ENCODE peak calls at places on chromosome 15, in eight cellular contexts. One of them, this sample, is unnamed.

GRCh38 chr15:56244237-56244810 is 645 bp upstream of the RFX7 start:
- DNase-seq in IMR-90: peak
- DNase-seq in GM12878: no peak
- DNase-seq in HepG2: peak
- DNase-seq in H1: no peak
- DNase-seq in A549: peak
- DNase-seq in K562: peak
- DNase-seq in SK-N-SH: peak
- DNase-seq in this sample: no peak

GRCh38 chr15:46461416-46461815 is 826.6 kb downstream of the SQOR start:
- DNase-seq in IMR-90: no peak
- DNase-seq in GM12878: no peak
- DNase-seq in H1: no peak
- DNase-seq in HepG2: peak
- DNase-seq in K562: no peak
- DNase-seq in SK-N-SH: no peak
- DNase-seq in A549: no peak
- DNase-seq in this sample: no peak

GRCh38 chr15:22980189-22981136 is at the start of gene CYFIP1:
- DNase-seq in H1: peak
- DNase-seq in A549: peak
- DNase-seq in K562: peak
- DNase-seq in HepG2: peak
- DNase-seq in GM12878: no peak
- DNase-seq in SK-N-SH: peak
- DNase-seq in IMR-90: peak
- DNase-seq in this sample: peak

GRCh38 chr15:31349233-31350141 is 22.9 kb downstream of the KLF13 start:
- DNase-seq in SK-N-SH: no peak
- DNase-seq in A549: no peak
- DNase-seq in H1: no peak
- DNase-seq in IMR-90: no peak
- DNase-seq in HepG2: no peak
- DNase-seq in K562: no peak
- DNase-seq in GM12878: no peak
- DNase-seq in this sample: no peak

GRCh38 chr15:38671675-38672141 is 107.1 kb upstream of the RASGRP1 start:
- DNase-seq in K562: no peak
- DNase-seq in SK-N-SH: peak
- DNase-seq in H1: no peak
- DNase-seq in A549: no peak
- DNase-seq in IMR-90: peak
- DNase-seq in GM12878: peak
- DNase-seq in HepG2: no peak
- DNase-seq in this sample: no peak

GRCh38 chr15:56931674-56932507 is 13.4 kb downstream of the TCF12 start:
- DNase-seq in SK-N-SH: no peak
- DNase-seq in A549: no peak
- DNase-seq in GM12878: no peak
- DNase-seq in H1: no peak
- DNase-seq in K562: no peak
- DNase-seq in HepG2: peak
- DNase-seq in IMR-90: no peak
- DNase-seq in this sample: no peak

GRCh38 chr15:62099171-62099601 is 32.4 kb downstream of the C2CD4A start:
- DNase-seq in A549: peak
- DNase-seq in GM12878: no peak
- DNase-seq in HepG2: no peak
- DNase-seq in IMR-90: peak
- DNase-seq in H1: no peak
- DNase-seq in K562: no peak
- DNase-seq in SK-N-SH: no peak
- DNase-seq in this sample: no peak

GRCh38 chr15:95409924-95410323 is 920.6 kb upstream of the NR2F2 start:
- DNase-seq in IMR-90: peak
- DNase-seq in A549: no peak
- DNase-seq in SK-N-SH: no peak
- DNase-seq in HepG2: no peak
- DNase-seq in GM12878: no peak
- DNase-seq in K562: no peak
- DNase-seq in H1: no peak
- DNase-seq in this sample: no peak

GRCh38 chr15:51202783-51203182 is 108.1 kb upstream of the TNFAIP8L3 start:
- DNase-seq in HepG2: no peak
- DNase-seq in K562: no peak
- DNase-seq in GM12878: no peak
- DNase-seq in IMR-90: no peak
- DNase-seq in A549: no peak
- DNase-seq in H1: no peak
- DNase-seq in SK-N-SH: no peak
- DNase-seq in this sample: no peak

GRCh38 chr15:80309769-80310384 is 57.9 kb upstream of the CTXND1 start:
- DNase-seq in HepG2: peak
- DNase-seq in GM12878: no peak
- DNase-seq in SK-N-SH: peak
- DNase-seq in K562: peak
- DNase-seq in IMR-90: peak
- DNase-seq in A549: peak
- DNase-seq in H1: no peak
- DNase-seq in this sample: peak

GRCh38 chr15:100898661-100899462 is 19.2 kb downstream of the ALDH1A3 start:
- DNase-seq in HepG2: no peak
- DNase-seq in GM12878: no peak
- DNase-seq in H1: no peak
- DNase-seq in SK-N-SH: no peak
- DNase-seq in A549: no peak
- DNase-seq in IMR-90: no peak
- DNase-seq in K562: no peak
- DNase-seq in this sample: no peak

GRCh38 chr15:75446146-75446545 is 5.3 kb downstream of the SIN3A start:
- DNase-seq in GM12878: peak
- DNase-seq in A549: no peak
- DNase-seq in H1: no peak
- DNase-seq in SK-N-SH: no peak
- DNase-seq in IMR-90: no peak
- DNase-seq in HepG2: no peak
- DNase-seq in K562: no peak
- DNase-seq in this sample: no peak

GRCh38 chr15:31080618-31081017 is 20.9 kb downstream of the TRPM1 start:
- DNase-seq in IMR-90: no peak
- DNase-seq in H1: peak
- DNase-seq in HepG2: no peak
- DNase-seq in A549: peak
- DNase-seq in SK-N-SH: peak
- DNase-seq in K562: peak
- DNase-seq in GM12878: no peak
- DNase-seq in this sample: peak

GRCh38 chr15:79004336-79004735 is 59.5 kb upstream of the CTSH start:
- DNase-seq in SK-N-SH: no peak
- DNase-seq in K562: peak
- DNase-seq in H1: no peak
- DNase-seq in GM12878: peak
- DNase-seq in A549: peak
- DNase-seq in HepG2: peak
- DNase-seq in IMR-90: peak
- DNase-seq in this sample: peak

GRCh38 chr15:88021601-88022000 is 234.9 kb downstream of the NTRK3 start:
- DNase-seq in H1: no peak
- DNase-seq in HepG2: no peak
- DNase-seq in A549: no peak
- DNase-seq in IMR-90: no peak
- DNase-seq in SK-N-SH: no peak
- DNase-seq in K562: no peak
- DNase-seq in GM12878: no peak
- DNase-seq in this sample: no peak

GRCh38 chr15:52303093-52303772 is 7.6 kb upstream of the MYO5C start:
- DNase-seq in SK-N-SH: no peak
- DNase-seq in HepG2: no peak
- DNase-seq in K562: no peak
- DNase-seq in H1: no peak
- DNase-seq in GM12878: no peak
- DNase-seq in A549: no peak
- DNase-seq in IMR-90: no peak
- DNase-seq in this sample: no peak

GRCh38 chr15:52307847-52308246 is 12.2 kb upstream of the MYO5C start:
- DNase-seq in SK-N-SH: no peak
- DNase-seq in A549: no peak
- DNase-seq in IMR-90: no peak
- DNase-seq in GM12878: no peak
- DNase-seq in K562: no peak
- DNase-seq in HepG2: no peak
- DNase-seq in H1: no peak
- DNase-seq in this sample: no peak

GRCh38 chr15:52308446-52309153 is 13.0 kb upstream of the MYO5C start:
- DNase-seq in GM12878: no peak
- DNase-seq in K562: no peak
- DNase-seq in SK-N-SH: no peak
- DNase-seq in IMR-90: no peak
- DNase-seq in H1: no peak
- DNase-seq in HepG2: no peak
- DNase-seq in A549: no peak
- DNase-seq in this sample: no peak

GRCh38 chr15:52306270-52306669 is 10.7 kb upstream of the MYO5C start:
- DNase-seq in SK-N-SH: no peak
- DNase-seq in GM12878: no peak
- DNase-seq in IMR-90: peak
- DNase-seq in K562: no peak
- DNase-seq in H1: no peak
- DNase-seq in HepG2: no peak
- DNase-seq in A549: peak
- DNase-seq in this sample: no peak

DNA sequence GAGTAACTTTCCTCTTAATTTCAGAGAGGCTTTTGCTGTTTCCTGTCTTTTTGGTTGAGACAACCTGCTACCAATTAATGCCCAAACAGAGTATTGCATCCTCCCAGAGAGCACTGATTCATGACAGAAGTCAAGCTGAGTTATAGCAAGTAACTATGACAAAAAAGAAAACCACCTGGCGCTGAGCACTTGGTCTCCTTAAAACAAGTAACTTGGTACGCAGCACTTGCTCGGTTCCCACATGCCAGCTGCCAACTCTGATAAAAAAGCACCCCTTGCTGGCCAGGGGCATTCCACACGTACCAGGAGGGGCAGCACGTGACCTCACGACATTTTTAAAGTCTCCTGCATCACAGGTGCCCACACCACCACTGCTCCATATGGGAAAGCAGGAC is 13.5 kb upstream of the MYO5C start:
- DNase-seq in GM12878: peak
- DNase-seq in IMR-90: no peak
- DNase-seq in H1: no peak
- DNase-seq in K562: no peak
- DNase-seq in HepG2: no peak
- DNase-seq in A549: no peak
- DNase-seq in SK-N-SH: no peak
- DNase-seq in this sample: no peak
- TF ChIP-seq RAD21 in GM12878: no peak
- TF ChIP-seq RAD21 in IMR-90: no peak
- TF ChIP-seq RAD21 in H1: no peak
- TF ChIP-seq RAD21 in K562: no peak
- TF ChIP-seq RAD21 in HepG2: no peak
- TF ChIP-seq RAD21 in A549: no peak
- TF ChIP-seq RAD21 in SK-N-SH: no peak
- TF ChIP-seq RAD21 in this sample: no peak

GRCh38 chr15:71674354-71674753 is 136.0 kb upstream of the NR2E3 start:
- DNase-seq in SK-N-SH: no peak
- DNase-seq in K562: no peak
- DNase-seq in A549: no peak
- DNase-seq in H1: no peak
- DNase-seq in HepG2: no peak
- DNase-seq in IMR-90: no peak
- DNase-seq in GM12878: no peak
- DNase-seq in this sample: no peak
- TF ChIP-seq RAD21 in SK-N-SH: no peak
- TF ChIP-seq RAD21 in K562: no peak
- TF ChIP-seq RAD21 in A549: no peak
- TF ChIP-seq RAD21 in H1: no peak
- TF ChIP-seq RAD21 in HepG2: no peak
- TF ChIP-seq RAD21 in IMR-90: no peak
- TF ChIP-seq RAD21 in GM12878: no peak
- TF ChIP-seq RAD21 in this sample: no peak

GRCh38 chr15:58758141-58758540 is 8.6 kb upstream of the ADAM10 start:
- DNase-seq in SK-N-SH: peak
- DNase-seq in HepG2: no peak
- DNase-seq in GM12878: no peak
- DNase-seq in H1: no peak
- DNase-seq in A549: peak
- DNase-seq in IMR-90: peak
- DNase-seq in K562: no peak
- DNase-seq in this sample: no peak

GRCh38 chr15:58755350-58755749 is 5.8 kb upstream of the ADAM10 start:
- DNase-seq in GM12878: no peak
- DNase-seq in SK-N-SH: no peak
- DNase-seq in HepG2: no peak
- DNase-seq in K562: no peak
- DNase-seq in H1: no peak
- DNase-seq in IMR-90: no peak
- DNase-seq in A549: no peak
- DNase-seq in this sample: no peak

GRCh38 chr15:58760385-58761009 is 10.6 kb upstream of the MINDY2 start:
- DNase-seq in IMR-90: no peak
- DNase-seq in A549: no peak
- DNase-seq in HepG2: no peak
- DNase-seq in H1: no peak
- DNase-seq in SK-N-SH: no peak
- DNase-seq in K562: no peak
- DNase-seq in GM12878: no peak
- DNase-seq in this sample: no peak

GRCh38 chr15:58752716-58753115 is 3.2 kb upstream of the ADAM10 start:
- DNase-seq in K562: no peak
- DNase-seq in IMR-90: no peak
- DNase-seq in SK-N-SH: no peak
- DNase-seq in H1: no peak
- DNase-seq in A549: no peak
- DNase-seq in GM12878: no peak
- DNase-seq in HepG2: no peak
- DNase-seq in this sample: no peak

DNA sequence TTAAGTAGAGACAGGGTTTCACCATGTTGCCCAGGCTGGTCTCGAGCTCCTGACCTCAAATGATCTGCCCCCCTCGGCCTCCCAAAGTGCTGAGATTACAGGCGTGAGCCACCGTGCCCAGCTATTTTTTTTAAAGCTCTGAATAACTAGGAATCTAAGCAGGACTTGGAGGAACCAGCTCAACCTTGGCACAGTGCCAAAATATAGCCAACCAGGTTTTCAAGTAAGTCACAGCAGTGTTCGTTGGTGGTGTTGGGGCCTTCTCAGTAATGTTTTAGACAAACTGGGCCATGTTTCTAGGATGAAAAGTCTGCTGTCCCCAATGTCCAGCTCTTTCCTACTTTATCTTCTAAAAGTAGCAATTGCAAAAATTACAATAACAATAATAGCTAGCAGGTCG is 6.4 kb upstream of the ADAM10 start:
- DNase-seq in K562: no peak
- DNase-seq in GM12878: no peak
- DNase-seq in A549: no peak
- DNase-seq in SK-N-SH: peak
- DNase-seq in H1: no peak
- DNase-seq in IMR-90: no peak
- DNase-seq in HepG2: no peak
- DNase-seq in this sample: no peak
- TF ChIP-seq RAD21 in K562: peak
- TF ChIP-seq RAD21 in GM12878: no peak
- TF ChIP-seq RAD21 in A549: no peak
- TF ChIP-seq RAD21 in SK-N-SH: no peak
- TF ChIP-seq RAD21 in H1: no peak
- TF ChIP-seq RAD21 in IMR-90: no peak
- TF ChIP-seq RAD21 in HepG2: no peak
- TF ChIP-seq RAD21 in this sample: no peak

GRCh38 chr15:32851619-32852416 is 134.0 kb downstream of the GREM1 start:
- DNase-seq in A549: peak
- DNase-seq in K562: no peak
- DNase-seq in HepG2: no peak
- DNase-seq in SK-N-SH: no peak
- DNase-seq in GM12878: no peak
- DNase-seq in H1: no peak
- DNase-seq in IMR-90: peak
- DNase-seq in this sample: no peak
- TF ChIP-seq RAD21 in A549: no peak
- TF ChIP-seq RAD21 in K562: no peak
- TF ChIP-seq RAD21 in HepG2: no peak
- TF ChIP-seq RAD21 in SK-N-SH: no peak
- TF ChIP-seq RAD21 in GM12878: no peak
- TF ChIP-seq RAD21 in H1: no peak
- TF ChIP-seq RAD21 in IMR-90: no peak
- TF ChIP-seq RAD21 in this sample: no peak

This sample was measured in HCT116.